ENCODE peak calls at places on chromosomes 12 and 14, in nine cellular contexts. One of them, this sample, is unnamed. For H3K36me3 and H3K4me1, the result is how much of the 10 kb centered on the place peaks cover.

GRCh38 chr12:52232916-52233461 is at the start of gene KRT7:
- DNase-seq in cardiac muscle cell: no peak
- DNase-seq in HepG2: no peak
- DNase-seq in uterus: no peak
- DNase-seq in spleen: no peak
- DNase-seq in OCI-LY7: no peak
- DNase-seq in pancreas: peak
- DNase-seq in PC-3: peak
- DNase-seq in mesendoderm: peak
- DNase-seq in this sample: no peak

GRCh38 chr14:37598085-37598972 is 2.9 kb downstream of the TTC6 start:
- DNase-seq in cardiac muscle cell: no peak
- DNase-seq in HepG2: no peak
- DNase-seq in uterus: no peak
- DNase-seq in spleen: no peak
- DNase-seq in OCI-LY7: no peak
- DNase-seq in pancreas: no peak
- DNase-seq in PC-3: peak
- DNase-seq in mesendoderm: no peak
- DNase-seq in this sample: no peak

GRCh38 chr12:89695100-89695499 is 13.5 kb downstream of the ATP2B1 start:
- DNase-seq in cardiac muscle cell: peak
- DNase-seq in HepG2: no peak
- DNase-seq in uterus: no peak
- DNase-seq in spleen: no peak
- DNase-seq in OCI-LY7: no peak
- DNase-seq in pancreas: no peak
- DNase-seq in PC-3: no peak
- DNase-seq in mesendoderm: no peak
- DNase-seq in this sample: no peak

GRCh38 chr14:95045255-95045701 is 112.1 kb downstream of the DICER1 start:
- DNase-seq in cardiac muscle cell: no peak
- DNase-seq in HepG2: no peak
- DNase-seq in uterus: peak
- DNase-seq in spleen: peak
- DNase-seq in OCI-LY7: no peak
- DNase-seq in pancreas: no peak
- DNase-seq in PC-3: no peak
- DNase-seq in mesendoderm: no peak
- DNase-seq in this sample: no peak

GRCh38 chr12:12209675-12210074 is 57.2 kb downstream of the LRP6 start:
- DNase-seq in cardiac muscle cell: no peak
- DNase-seq in HepG2: no peak
- DNase-seq in uterus: no peak
- DNase-seq in spleen: no peak
- DNase-seq in OCI-LY7: no peak
- DNase-seq in pancreas: no peak
- DNase-seq in PC-3: no peak
- DNase-seq in mesendoderm: no peak
- DNase-seq in this sample: no peak

GRCh38 chr14:97393244-97393643 is 596.1 kb downstream of the VRK1 start:
- DNase-seq in cardiac muscle cell: no peak
- DNase-seq in HepG2: no peak
- DNase-seq in uterus: no peak
- DNase-seq in spleen: no peak
- DNase-seq in OCI-LY7: no peak
- DNase-seq in pancreas: no peak
- DNase-seq in PC-3: no peak
- DNase-seq in mesendoderm: no peak
- DNase-seq in this sample: no peak

GRCh38 chr12:44117368-44117767 is 281.5 kb downstream of the TMEM117 start:
- DNase-seq in cardiac muscle cell: no peak
- DNase-seq in HepG2: no peak
- DNase-seq in uterus: no peak
- DNase-seq in spleen: no peak
- DNase-seq in OCI-LY7: no peak
- DNase-seq in pancreas: no peak
- DNase-seq in PC-3: peak
- DNase-seq in mesendoderm: no peak
- DNase-seq in this sample: no peak

GRCh38 chr12:94561943-94562411 is 88.4 kb downstream of the TMCC3 start:
- DNase-seq in cardiac muscle cell: no peak
- DNase-seq in HepG2: no peak
- DNase-seq in uterus: no peak
- DNase-seq in spleen: no peak
- DNase-seq in OCI-LY7: peak
- DNase-seq in pancreas: peak
- DNase-seq in PC-3: peak
- DNase-seq in mesendoderm: no peak
- DNase-seq in this sample: no peak

GRCh38 chr14:97442363-97442762 is 645.2 kb downstream of the VRK1 start:
- DNase-seq in cardiac muscle cell: no peak
- DNase-seq in HepG2: no peak
- DNase-seq in uterus: no peak
- DNase-seq in spleen: no peak
- DNase-seq in OCI-LY7: no peak
- DNase-seq in pancreas: no peak
- DNase-seq in PC-3: no peak
- DNase-seq in mesendoderm: no peak
- DNase-seq in this sample: no peak

GRCh38 chr12:124567035-124567672 is at the start of gene NCOR2:
- DNase-seq in cardiac muscle cell: peak
- DNase-seq in HepG2: no peak
- DNase-seq in uterus: peak
- DNase-seq in spleen: peak
- DNase-seq in OCI-LY7: peak
- DNase-seq in pancreas: peak
- DNase-seq in PC-3: peak
- DNase-seq in mesendoderm: peak
- DNase-seq in this sample: peak

GRCh38 chr12:103455020-103455763 is 40.6 kb downstream of the C12orf42 start:
- DNase-seq in cardiac muscle cell: no peak
- DNase-seq in HepG2: no peak
- DNase-seq in uterus: no peak
- DNase-seq in spleen: no peak
- DNase-seq in OCI-LY7: peak
- DNase-seq in pancreas: no peak
- DNase-seq in PC-3: no peak
- DNase-seq in mesendoderm: no peak
- DNase-seq in this sample: no peak

GRCh38 chr12:87813476-87814234 is 215.5 kb downstream of the C12orf50 start:
- DNase-seq in cardiac muscle cell: no peak
- DNase-seq in HepG2: no peak
- DNase-seq in uterus: no peak
- DNase-seq in spleen: no peak
- DNase-seq in OCI-LY7: no peak
- DNase-seq in pancreas: no peak
- DNase-seq in PC-3: peak
- DNase-seq in mesendoderm: no peak
- DNase-seq in this sample: no peak

DNA sequence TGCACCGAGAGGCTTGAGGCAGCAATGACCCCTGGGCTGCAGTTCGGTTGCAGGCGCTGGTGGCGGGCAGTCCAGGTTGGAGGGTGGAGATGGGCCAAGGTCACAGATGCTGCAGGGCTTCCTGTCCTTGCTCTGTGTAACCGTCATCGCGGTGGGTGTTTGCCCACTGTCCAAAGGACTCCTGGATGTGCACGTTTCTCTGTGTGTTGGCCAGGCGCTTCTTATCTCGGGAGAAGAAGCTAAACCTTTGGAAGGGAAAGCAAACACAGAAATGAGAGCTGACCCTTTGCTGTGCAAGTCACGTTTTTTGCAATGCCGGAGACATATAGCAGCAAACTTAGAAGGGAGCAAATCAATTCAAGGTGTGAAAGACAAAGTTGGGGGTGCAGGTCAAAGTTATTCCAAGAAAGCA is 14.5 kb downstream of the SNRNP35 start:
- DNase-seq in cardiac muscle cell: no peak
- DNase-seq in HepG2: peak
- DNase-seq in uterus: no peak
- DNase-seq in spleen: no peak
- DNase-seq in OCI-LY7: no peak
- DNase-seq in pancreas: no peak
- DNase-seq in PC-3: no peak
- DNase-seq in mesendoderm: no peak
- DNase-seq in this sample: no peak
- H3K36me3 ChIP-seq in cardiac muscle cell: under half
- H3K36me3 ChIP-seq in HepG2: under half
- H3K36me3 ChIP-seq in uterus: under half
- H3K36me3 ChIP-seq in spleen: under half
- H3K36me3 ChIP-seq in OCI-LY7: under half
- H3K36me3 ChIP-seq in pancreas: under half
- H3K36me3 ChIP-seq in PC-3: under half
- H3K36me3 ChIP-seq in mesendoderm: under half
- H3K36me3 ChIP-seq in this sample: under half

GRCh38 chr14:67359775-67360468 is at the start of the genes ATP6V1D and EIF2S1:
- DNase-seq in cardiac muscle cell: peak
- DNase-seq in HepG2: peak
- DNase-seq in uterus: peak
- DNase-seq in spleen: peak
- DNase-seq in OCI-LY7: peak
- DNase-seq in pancreas: peak
- DNase-seq in PC-3: peak
- DNase-seq in mesendoderm: peak
- DNase-seq in this sample: peak

GRCh38 chr14:67357583-67358354 is 1.8 kb downstream of the ATP6V1D start:
- DNase-seq in cardiac muscle cell: no peak
- DNase-seq in HepG2: no peak
- DNase-seq in uterus: no peak
- DNase-seq in spleen: no peak
- DNase-seq in OCI-LY7: no peak
- DNase-seq in pancreas: no peak
- DNase-seq in PC-3: peak
- DNase-seq in mesendoderm: peak
- DNase-seq in this sample: no peak

GRCh38 chr14:67358914-67359313 is 690 bp downstream of the ATP6V1D start:
- DNase-seq in cardiac muscle cell: no peak
- DNase-seq in HepG2: no peak
- DNase-seq in uterus: no peak
- DNase-seq in spleen: no peak
- DNase-seq in OCI-LY7: no peak
- DNase-seq in pancreas: no peak
- DNase-seq in PC-3: peak
- DNase-seq in mesendoderm: peak
- DNase-seq in this sample: no peak

GRCh38 chr14:67360469-67361206 is 510 bp downstream of the EIF2S1 start:
- DNase-seq in cardiac muscle cell: no peak
- DNase-seq in HepG2: peak
- DNase-seq in uterus: no peak
- DNase-seq in spleen: no peak
- DNase-seq in OCI-LY7: no peak
- DNase-seq in pancreas: no peak
- DNase-seq in PC-3: no peak
- DNase-seq in mesendoderm: no peak
- DNase-seq in this sample: no peak

DNA sequence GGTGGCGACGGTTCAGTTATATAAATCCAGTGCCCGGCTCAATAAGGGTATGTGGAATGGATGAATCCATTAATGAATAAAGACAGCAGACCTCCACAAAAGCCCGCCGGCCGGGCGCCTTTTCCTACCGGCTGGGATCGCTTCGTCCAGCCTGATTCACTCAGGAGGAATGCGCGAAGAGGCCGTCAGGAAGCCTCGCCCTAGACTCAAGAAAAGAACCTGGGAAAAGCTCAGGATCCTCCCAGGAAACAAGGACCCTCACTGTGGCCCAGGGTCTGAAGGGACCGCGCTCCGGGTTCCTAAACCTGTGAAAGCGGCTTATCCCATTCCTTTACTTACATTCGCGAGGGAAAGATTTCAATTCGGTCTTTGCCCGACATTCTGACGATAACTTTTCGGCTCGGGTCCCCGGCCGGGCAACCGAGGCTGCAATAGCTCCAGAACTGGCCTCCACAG is 257 bp downstream of the ATP6V1D start:
- DNase-seq in cardiac muscle cell: peak
- DNase-seq in HepG2: peak
- DNase-seq in uterus: no peak
- DNase-seq in spleen: peak
- DNase-seq in OCI-LY7: no peak
- DNase-seq in pancreas: no peak
- DNase-seq in PC-3: peak
- DNase-seq in mesendoderm: peak
- DNase-seq in this sample: peak
- H3K4me1 ChIP-seq in cardiac muscle cell: under half
- H3K4me1 ChIP-seq in HepG2: under half
- H3K4me1 ChIP-seq in uterus: under half
- H3K4me1 ChIP-seq in spleen: half or more
- H3K4me1 ChIP-seq in OCI-LY7: under half
- H3K4me1 ChIP-seq in pancreas: under half
- H3K4me1 ChIP-seq in PC-3: under half
- H3K4me1 ChIP-seq in mesendoderm: under half
- H3K4me1 ChIP-seq in this sample: under half

GRCh38 chr14:72945628-72946027 is 19.4 kb downstream of the DCAF4 start:
- DNase-seq in cardiac muscle cell: no peak
- DNase-seq in HepG2: no peak
- DNase-seq in uterus: no peak
- DNase-seq in spleen: peak
- DNase-seq in OCI-LY7: no peak
- DNase-seq in pancreas: no peak
- DNase-seq in PC-3: no peak
- DNase-seq in mesendoderm: no peak
- DNase-seq in this sample: no peak

GRCh38 chr14:72947366-72948160 is 21.3 kb downstream of the DCAF4 start:
- DNase-seq in cardiac muscle cell: no peak
- DNase-seq in HepG2: no peak
- DNase-seq in uterus: no peak
- DNase-seq in spleen: no peak
- DNase-seq in OCI-LY7: no peak
- DNase-seq in pancreas: no peak
- DNase-seq in PC-3: no peak
- DNase-seq in mesendoderm: no peak
- DNase-seq in this sample: no peak

GRCh38 chr14:72943876-72944430 is 17.7 kb downstream of the DCAF4 start:
- DNase-seq in cardiac muscle cell: no peak
- DNase-seq in HepG2: no peak
- DNase-seq in uterus: no peak
- DNase-seq in spleen: peak
- DNase-seq in OCI-LY7: no peak
- DNase-seq in pancreas: no peak
- DNase-seq in PC-3: no peak
- DNase-seq in mesendoderm: no peak
- DNase-seq in this sample: no peak

GRCh38 chr14:72948481-72949138 is 22.3 kb downstream of the DCAF4 start:
- DNase-seq in cardiac muscle cell: peak
- DNase-seq in HepG2: peak
- DNase-seq in uterus: peak
- DNase-seq in spleen: no peak
- DNase-seq in OCI-LY7: peak
- DNase-seq in pancreas: peak
- DNase-seq in PC-3: peak
- DNase-seq in mesendoderm: peak
- DNase-seq in this sample: peak

GRCh38 chr14:72946491-72946890 is 20.2 kb downstream of the DCAF4 start:
- DNase-seq in cardiac muscle cell: no peak
- DNase-seq in HepG2: no peak
- DNase-seq in uterus: no peak
- DNase-seq in spleen: peak
- DNase-seq in OCI-LY7: no peak
- DNase-seq in pancreas: no peak
- DNase-seq in PC-3: peak
- DNase-seq in mesendoderm: no peak
- DNase-seq in this sample: no peak
- H3K36me3 ChIP-seq in cardiac muscle cell: under half
- H3K36me3 ChIP-seq in HepG2: half or more
- H3K36me3 ChIP-seq in uterus: under half
- H3K36me3 ChIP-seq in spleen: half or more
- H3K36me3 ChIP-seq in OCI-LY7: half or more
- H3K36me3 ChIP-seq in pancreas: under half
- H3K36me3 ChIP-seq in PC-3: under half
- H3K36me3 ChIP-seq in mesendoderm: under half
- H3K36me3 ChIP-seq in this sample: under half

GRCh38 chr14:75977544-75977943 is 4.3 kb downstream of the TGFB3 start:
- DNase-seq in cardiac muscle cell: no peak
- DNase-seq in HepG2: no peak
- DNase-seq in uterus: no peak
- DNase-seq in spleen: no peak
- DNase-seq in OCI-LY7: no peak
- DNase-seq in pancreas: no peak
- DNase-seq in PC-3: no peak
- DNase-seq in mesendoderm: no peak
- DNase-seq in this sample: no peak
- H3K4me1 ChIP-seq in cardiac muscle cell: under half
- H3K4me1 ChIP-seq in HepG2: under half
- H3K4me1 ChIP-seq in uterus: under half
- H3K4me1 ChIP-seq in spleen: under half
- H3K4me1 ChIP-seq in OCI-LY7: half or more
- H3K4me1 ChIP-seq in pancreas: under half
- H3K4me1 ChIP-seq in PC-3: under half
- H3K4me1 ChIP-seq in mesendoderm: under half
- H3K4me1 ChIP-seq in this sample: under half